ENCODE peak calls at places on chromosomes 6 and 20, in ten cellular contexts. One of them, this sample, is unnamed.

GRCh38 chr20:19757973-19758887 is at the start of gene RIN2:
- DNase-seq in left lung: peak; percentile 92
- DNase-seq in astrocyte of the spinal cord: peak; percentile 93
- DNase-seq in AG04450: peak; percentile 79
- DNase-seq in H9: peak; percentile 97
- DNase-seq in MCF 10A: peak; percentile 82
- DNase-seq in stomach: peak; percentile 92
- DNase-seq in foreskin fibroblast: peak; percentile 83
- DNase-seq in hepatocyte: peak; percentile 98
- DNase-seq in uterus: peak; percentile 84
- DNase-seq in this sample: peak; percentile 87

GRCh38 chr20:53524589-53525311 is 68.9 kb downstream of the ZNF217 start:
- DNase-seq in left lung: no peak
- DNase-seq in astrocyte of the spinal cord: no peak
- DNase-seq in AG04450: no peak
- DNase-seq in H9: no peak
- DNase-seq in MCF 10A: no peak
- DNase-seq in stomach: no peak
- DNase-seq in foreskin fibroblast: no peak
- DNase-seq in hepatocyte: no peak
- DNase-seq in uterus: no peak
- DNase-seq in this sample: no peak

GRCh38 chr20:49854190-49854875 is 41.7 kb downstream of the SLC9A8 start:
- DNase-seq in left lung: no peak
- DNase-seq in astrocyte of the spinal cord: no peak
- DNase-seq in AG04450: no peak
- DNase-seq in H9: no peak
- DNase-seq in MCF 10A: no peak
- DNase-seq in stomach: no peak
- DNase-seq in foreskin fibroblast: no peak
- DNase-seq in hepatocyte: no peak
- DNase-seq in uterus: no peak
- DNase-seq in this sample: no peak

GRCh38 chr20:3674447-3674846 is 7.4 kb downstream of the ADAM33 start:
- DNase-seq in left lung: no peak
- DNase-seq in astrocyte of the spinal cord: no peak
- DNase-seq in AG04450: no peak
- DNase-seq in H9: no peak
- DNase-seq in MCF 10A: no peak
- DNase-seq in stomach: no peak
- DNase-seq in foreskin fibroblast: no peak
- DNase-seq in hepatocyte: no peak
- DNase-seq in uterus: no peak
- DNase-seq in this sample: no peak

GRCh38 chr6:129635396-129636164 is 74.4 kb downstream of the ARHGAP18 start:
- DNase-seq in left lung: no peak
- DNase-seq in astrocyte of the spinal cord: peak; percentile 83
- DNase-seq in AG04450: no peak
- DNase-seq in H9: no peak
- DNase-seq in MCF 10A: peak; percentile 26
- DNase-seq in stomach: no peak
- DNase-seq in foreskin fibroblast: peak; percentile 76
- DNase-seq in hepatocyte: no peak
- DNase-seq in uterus: no peak
- DNase-seq in this sample: peak; percentile 87

GRCh38 chr6:144479991-144480390 is 194.9 kb downstream of the UTRN start:
- DNase-seq in left lung: no peak
- DNase-seq in astrocyte of the spinal cord: no peak
- DNase-seq in AG04450: no peak
- DNase-seq in H9: no peak
- DNase-seq in MCF 10A: no peak
- DNase-seq in stomach: no peak
- DNase-seq in foreskin fibroblast: no peak
- DNase-seq in hepatocyte: no peak
- DNase-seq in uterus: no peak
- DNase-seq in this sample: no peak

GRCh38 chr6:35498407-35499045 is 1.6 kb upstream of the TEAD3 start:
- DNase-seq in left lung: no peak
- DNase-seq in astrocyte of the spinal cord: no peak
- DNase-seq in AG04450: no peak
- DNase-seq in H9: no peak
- DNase-seq in MCF 10A: no peak
- DNase-seq in stomach: no peak
- DNase-seq in foreskin fibroblast: no peak
- DNase-seq in hepatocyte: no peak
- DNase-seq in uterus: no peak
- DNase-seq in this sample: no peak

GRCh38 chr6:38264605-38265004 is 375.1 kb downstream of the BTBD9 start:
- DNase-seq in left lung: no peak
- DNase-seq in astrocyte of the spinal cord: peak; percentile 74
- DNase-seq in AG04450: no peak
- DNase-seq in H9: peak; percentile 36
- DNase-seq in MCF 10A: no peak
- DNase-seq in stomach: no peak
- DNase-seq in foreskin fibroblast: no peak
- DNase-seq in hepatocyte: peak; percentile 74
- DNase-seq in uterus: no peak
- DNase-seq in this sample: peak; percentile 30

GRCh38 chr20:10611357-10611756 is 62.4 kb downstream of the JAG1 start:
- DNase-seq in left lung: no peak
- DNase-seq in astrocyte of the spinal cord: peak; percentile 61
- DNase-seq in AG04450: no peak
- DNase-seq in H9: peak; percentile 79
- DNase-seq in MCF 10A: peak; percentile 69
- DNase-seq in stomach: no peak
- DNase-seq in foreskin fibroblast: no peak
- DNase-seq in hepatocyte: peak; percentile 35
- DNase-seq in uterus: peak; percentile 63
- DNase-seq in this sample: peak; percentile 50

GRCh38 chr6:25136879-25137278 is 142.3 kb upstream of the CARMIL1 start:
- DNase-seq in left lung: no peak
- DNase-seq in astrocyte of the spinal cord: no peak
- DNase-seq in AG04450: no peak
- DNase-seq in H9: no peak
- DNase-seq in MCF 10A: peak; percentile 9
- DNase-seq in stomach: no peak
- DNase-seq in foreskin fibroblast: no peak
- DNase-seq in hepatocyte: no peak
- DNase-seq in uterus: no peak
- DNase-seq in this sample: peak; percentile 33

GRCh38 chr6:110476046-110476849 is at the start of gene SLC22A16:
- DNase-seq in left lung: no peak
- DNase-seq in astrocyte of the spinal cord: no peak
- DNase-seq in AG04450: no peak
- DNase-seq in H9: no peak
- DNase-seq in MCF 10A: no peak
- DNase-seq in stomach: no peak
- DNase-seq in foreskin fibroblast: no peak
- DNase-seq in hepatocyte: no peak
- DNase-seq in uterus: no peak
- DNase-seq in this sample: no peak

GRCh38 chr6:42996513-42996912 is 12.1 kb downstream of the PPP2R5D start:
- DNase-seq in left lung: no peak
- DNase-seq in astrocyte of the spinal cord: no peak
- DNase-seq in AG04450: no peak
- DNase-seq in H9: no peak
- DNase-seq in MCF 10A: no peak
- DNase-seq in stomach: no peak
- DNase-seq in foreskin fibroblast: no peak
- DNase-seq in hepatocyte: no peak
- DNase-seq in uterus: no peak
- DNase-seq in this sample: peak; percentile 19

GRCh38 chr6:109308018-109308492 is 74.2 kb downstream of the CD164 start:
- DNase-seq in left lung: peak; percentile 69
- DNase-seq in astrocyte of the spinal cord: peak; percentile 13
- DNase-seq in AG04450: peak; percentile 16
- DNase-seq in H9: no peak
- DNase-seq in MCF 10A: peak; percentile 68
- DNase-seq in stomach: peak; percentile 65
- DNase-seq in foreskin fibroblast: peak; percentile 88
- DNase-seq in hepatocyte: peak; percentile 88
- DNase-seq in uterus: no peak
- DNase-seq in this sample: peak; percentile 51

GRCh38 chr6:31776961-31777666 is at the start of gene VWA7:
- DNase-seq in left lung: peak; percentile 89
- DNase-seq in astrocyte of the spinal cord: peak; percentile 65
- DNase-seq in AG04450: no peak
- DNase-seq in H9: no peak
- DNase-seq in MCF 10A: peak; percentile 95
- DNase-seq in stomach: peak; percentile 89
- DNase-seq in foreskin fibroblast: peak; percentile 69
- DNase-seq in hepatocyte: peak; percentile 94
- DNase-seq in uterus: peak; percentile 86
- DNase-seq in this sample: peak; percentile 79

GRCh38 chr6:44787254-44787844 is 399.8 kb downstream of the CDC5L start:
- DNase-seq in left lung: no peak
- DNase-seq in astrocyte of the spinal cord: no peak
- DNase-seq in AG04450: no peak
- DNase-seq in H9: no peak
- DNase-seq in MCF 10A: no peak
- DNase-seq in stomach: no peak
- DNase-seq in foreskin fibroblast: no peak
- DNase-seq in hepatocyte: no peak
- DNase-seq in uterus: no peak
- DNase-seq in this sample: no peak

GRCh38 chr6:52597738-52598122 is 20.9 kb upstream of the TRAM2 start:
- DNase-seq in left lung: no peak
- DNase-seq in astrocyte of the spinal cord: no peak
- DNase-seq in AG04450: no peak
- DNase-seq in H9: no peak
- DNase-seq in MCF 10A: no peak
- DNase-seq in stomach: no peak
- DNase-seq in foreskin fibroblast: no peak
- DNase-seq in hepatocyte: no peak
- DNase-seq in uterus: no peak
- DNase-seq in this sample: no peak

GRCh38 chr20:47674145-47674544 is 111.1 kb downstream of the SULF2 start:
- DNase-seq in left lung: no peak
- DNase-seq in astrocyte of the spinal cord: no peak
- DNase-seq in AG04450: no peak
- DNase-seq in H9: no peak
- DNase-seq in MCF 10A: no peak
- DNase-seq in stomach: no peak
- DNase-seq in foreskin fibroblast: no peak
- DNase-seq in hepatocyte: peak; percentile 3
- DNase-seq in uterus: no peak
- DNase-seq in this sample: no peak

GRCh38 chr6:6699741-6700367 is 111.3 kb downstream of the LY86 start:
- DNase-seq in left lung: peak; percentile 84
- DNase-seq in astrocyte of the spinal cord: peak; percentile 91
- DNase-seq in AG04450: peak; percentile 86
- DNase-seq in H9: peak; percentile 52
- DNase-seq in MCF 10A: peak; percentile 98
- DNase-seq in stomach: peak; percentile 86
- DNase-seq in foreskin fibroblast: peak; percentile 89
- DNase-seq in hepatocyte: peak; percentile 93
- DNase-seq in uterus: peak; percentile 74
- DNase-seq in this sample: peak; percentile 93

DNA sequence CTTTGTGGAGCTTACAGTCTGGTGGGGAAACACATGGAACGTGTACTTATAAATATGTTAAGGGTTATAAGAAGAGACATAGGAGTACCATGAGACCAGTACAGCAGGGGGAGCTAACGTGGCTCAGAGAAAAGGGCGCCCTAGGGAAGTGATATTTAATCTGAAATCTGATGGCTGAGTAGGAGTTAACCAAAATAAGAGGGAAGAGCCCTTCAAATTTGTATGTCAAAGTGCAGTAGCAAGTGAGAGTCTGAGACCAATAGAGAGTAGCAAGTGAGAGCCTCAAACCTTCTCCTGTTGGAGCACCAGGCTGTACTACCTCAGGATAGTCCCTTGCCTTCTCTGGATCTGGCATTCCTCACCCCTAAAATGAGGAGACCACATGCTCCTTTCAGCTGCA is 6.1 kb upstream of the PKIG start:
- DNase-seq in left lung: no peak
- DNase-seq in astrocyte of the spinal cord: peak; percentile 52
- DNase-seq in AG04450: no peak
- DNase-seq in H9: no peak
- DNase-seq in MCF 10A: peak; percentile 53
- DNase-seq in stomach: no peak
- DNase-seq in foreskin fibroblast: peak; percentile 54
- DNase-seq in hepatocyte: no peak
- DNase-seq in uterus: no peak
- DNase-seq in this sample: peak; percentile 32
- TF ChIP-seq CTCF in left lung: peak; percentile 11
- TF ChIP-seq CTCF in astrocyte of the spinal cord: peak; percentile 50
- TF ChIP-seq CTCF in AG04450: peak; percentile 51
- TF ChIP-seq CTCF in H9: peak; percentile 48
- TF ChIP-seq CTCF in MCF 10A: no peak
- TF ChIP-seq CTCF in stomach: no peak
- TF ChIP-seq CTCF in foreskin fibroblast: peak; percentile 35
- TF ChIP-seq CTCF in hepatocyte: peak; percentile 14
- TF ChIP-seq CTCF in uterus: peak; percentile 32
- TF ChIP-seq CTCF in this sample: peak; percentile 49

GRCh38 chr20:58449703-58450138 is 60.7 kb downstream of the VAPB start:
- DNase-seq in left lung: no peak
- DNase-seq in astrocyte of the spinal cord: no peak
- DNase-seq in AG04450: no peak
- DNase-seq in H9: no peak
- DNase-seq in MCF 10A: no peak
- DNase-seq in stomach: no peak
- DNase-seq in foreskin fibroblast: no peak
- DNase-seq in hepatocyte: no peak
- DNase-seq in uterus: no peak
- DNase-seq in this sample: no peak
- TF ChIP-seq CTCF in left lung: no peak
- TF ChIP-seq CTCF in astrocyte of the spinal cord: no peak
- TF ChIP-seq CTCF in AG04450: no peak
- TF ChIP-seq CTCF in H9: no peak
- TF ChIP-seq CTCF in MCF 10A: no peak
- TF ChIP-seq CTCF in stomach: no peak
- TF ChIP-seq CTCF in foreskin fibroblast: no peak
- TF ChIP-seq CTCF in hepatocyte: no peak
- TF ChIP-seq CTCF in uterus: no peak
- TF ChIP-seq CTCF in this sample: no peak

DNA sequence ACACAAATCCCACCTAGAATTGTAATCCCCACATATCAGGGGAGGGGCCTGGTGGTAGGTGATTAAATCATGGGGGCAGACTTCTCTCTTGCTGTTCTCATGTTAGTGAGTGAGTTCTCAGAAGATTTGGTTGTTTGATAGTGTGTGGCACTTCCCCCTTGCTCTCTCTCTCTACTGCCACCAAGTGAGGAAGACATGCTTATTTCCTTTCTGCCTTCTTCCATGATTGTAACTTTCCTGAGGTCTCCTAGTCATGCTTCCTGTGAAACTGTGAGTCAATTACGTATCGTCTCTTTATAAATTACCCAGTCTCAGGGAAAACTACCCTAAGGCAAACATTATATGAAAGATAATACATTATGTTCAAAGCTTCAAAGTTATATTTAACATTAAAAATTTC is 1297.5 kb upstream of the CITED2 start:
- DNase-seq in left lung: no peak
- DNase-seq in astrocyte of the spinal cord: no peak
- DNase-seq in AG04450: no peak
- DNase-seq in H9: no peak
- DNase-seq in MCF 10A: peak; percentile 26
- DNase-seq in stomach: no peak
- DNase-seq in foreskin fibroblast: no peak
- DNase-seq in hepatocyte: no peak
- DNase-seq in uterus: no peak
- DNase-seq in this sample: peak; percentile 3
- TF ChIP-seq CTCF in left lung: no peak
- TF ChIP-seq CTCF in astrocyte of the spinal cord: no peak
- TF ChIP-seq CTCF in AG04450: no peak
- TF ChIP-seq CTCF in H9: peak; percentile 41
- TF ChIP-seq CTCF in MCF 10A: peak; percentile 12
- TF ChIP-seq CTCF in stomach: no peak
- TF ChIP-seq CTCF in foreskin fibroblast: no peak
- TF ChIP-seq CTCF in hepatocyte: no peak
- TF ChIP-seq CTCF in uterus: no peak
- TF ChIP-seq CTCF in this sample: no peak

GRCh38 chr20:12051206-12052163 is 133.8 kb downstream of the BTBD3 start:
- DNase-seq in left lung: no peak
- DNase-seq in astrocyte of the spinal cord: no peak
- DNase-seq in AG04450: no peak
- DNase-seq in H9: no peak
- DNase-seq in MCF 10A: no peak
- DNase-seq in stomach: no peak
- DNase-seq in foreskin fibroblast: no peak
- DNase-seq in hepatocyte: no peak
- DNase-seq in uterus: peak; percentile 26
- DNase-seq in this sample: no peak
- TF ChIP-seq CTCF in left lung: no peak
- TF ChIP-seq CTCF in astrocyte of the spinal cord: no peak
- TF ChIP-seq CTCF in AG04450: no peak
- TF ChIP-seq CTCF in H9: no peak
- TF ChIP-seq CTCF in MCF 10A: no peak
- TF ChIP-seq CTCF in stomach: no peak
- TF ChIP-seq CTCF in foreskin fibroblast: no peak
- TF ChIP-seq CTCF in hepatocyte: no peak
- TF ChIP-seq CTCF in uterus: no peak
- TF ChIP-seq CTCF in this sample: no peak

This sample was measured in fibroblast of lung.